ENCODE peak calls at places on chromosomes 13 and 19, in six cellular contexts. One of them, this sample, is unnamed.

GRCh38 chr19:14027856-14028450 is at the start of gene RLN3:
- DNase-seq in upper lobe of right lung: no peak
- DNase-seq in fibroblast of lung: no peak
- DNase-seq in spleen: no peak
- DNase-seq in naive thymus-derived CD4-positive, alpha-beta T cell: no peak
- DNase-seq in hepatocyte: no peak
- DNase-seq in this sample: no peak

GRCh38 chr13:40777166-40777956 is 6.4 kb upstream of the MRPS31 start:
- DNase-seq in upper lobe of right lung: no peak
- DNase-seq in fibroblast of lung: peak
- DNase-seq in spleen: no peak
- DNase-seq in naive thymus-derived CD4-positive, alpha-beta T cell: no peak
- DNase-seq in hepatocyte: peak
- DNase-seq in this sample: peak

GRCh38 chr13:113816925-113817859 is 46.7 kb downstream of the GAS6 start:
- DNase-seq in upper lobe of right lung: peak
- DNase-seq in fibroblast of lung: peak
- DNase-seq in spleen: peak
- DNase-seq in naive thymus-derived CD4-positive, alpha-beta T cell: peak
- DNase-seq in hepatocyte: peak
- DNase-seq in this sample: peak

GRCh38 chr19:35266904-35267817 is 1.6 kb upstream of the USF2 start:
- DNase-seq in upper lobe of right lung: peak
- DNase-seq in fibroblast of lung: peak
- DNase-seq in spleen: peak
- DNase-seq in naive thymus-derived CD4-positive, alpha-beta T cell: no peak
- DNase-seq in hepatocyte: peak
- DNase-seq in this sample: no peak

GRCh38 chr13:30418075-30418715 is 4.1 kb upstream of the UBE2L5 start:
- DNase-seq in upper lobe of right lung: no peak
- DNase-seq in fibroblast of lung: no peak
- DNase-seq in spleen: no peak
- DNase-seq in naive thymus-derived CD4-positive, alpha-beta T cell: no peak
- DNase-seq in hepatocyte: no peak
- DNase-seq in this sample: no peak

GRCh38 chr19:9159891-9160290 is 18.9 kb upstream of the OR7D2 start:
- DNase-seq in upper lobe of right lung: no peak
- DNase-seq in fibroblast of lung: no peak
- DNase-seq in spleen: no peak
- DNase-seq in naive thymus-derived CD4-positive, alpha-beta T cell: no peak
- DNase-seq in hepatocyte: no peak
- DNase-seq in this sample: no peak

GRCh38 chr13:108787709-108788394 is 158.4 kb downstream of the MYO16 start:
- DNase-seq in upper lobe of right lung: no peak
- DNase-seq in fibroblast of lung: no peak
- DNase-seq in spleen: no peak
- DNase-seq in naive thymus-derived CD4-positive, alpha-beta T cell: no peak
- DNase-seq in hepatocyte: no peak
- DNase-seq in this sample: no peak

GRCh38 chr19:46413262-46414031 is at the start of gene CCDC8:
- DNase-seq in upper lobe of right lung: peak
- DNase-seq in fibroblast of lung: peak
- DNase-seq in spleen: no peak
- DNase-seq in naive thymus-derived CD4-positive, alpha-beta T cell: no peak
- DNase-seq in hepatocyte: peak
- DNase-seq in this sample: peak

GRCh38 chr13:74795526-74795925 is 661.3 kb upstream of the KLF12 start:
- DNase-seq in upper lobe of right lung: no peak
- DNase-seq in fibroblast of lung: no peak
- DNase-seq in spleen: no peak
- DNase-seq in naive thymus-derived CD4-positive, alpha-beta T cell: no peak
- DNase-seq in hepatocyte: no peak
- DNase-seq in this sample: no peak

GRCh38 chr13:102392810-102393209 is 9.0 kb downstream of the FGF14 start:
- DNase-seq in upper lobe of right lung: no peak
- DNase-seq in fibroblast of lung: no peak
- DNase-seq in spleen: no peak
- DNase-seq in naive thymus-derived CD4-positive, alpha-beta T cell: no peak
- DNase-seq in hepatocyte: no peak
- DNase-seq in this sample: no peak

GRCh38 chr13:43229506-43229905 is 206.1 kb downstream of the DNAJC15 start:
- DNase-seq in upper lobe of right lung: no peak
- DNase-seq in fibroblast of lung: peak
- DNase-seq in spleen: no peak
- DNase-seq in naive thymus-derived CD4-positive, alpha-beta T cell: no peak
- DNase-seq in hepatocyte: no peak
- DNase-seq in this sample: peak

GRCh38 chr19:9961103-9961502 is 24.8 kb upstream of the OLFM2 start:
- DNase-seq in upper lobe of right lung: no peak
- DNase-seq in fibroblast of lung: no peak
- DNase-seq in spleen: no peak
- DNase-seq in naive thymus-derived CD4-positive, alpha-beta T cell: no peak
- DNase-seq in hepatocyte: no peak
- DNase-seq in this sample: no peak

GRCh38 chr19:35320285-35320706 is 8.7 kb upstream of the CD22 start:
- DNase-seq in upper lobe of right lung: no peak
- DNase-seq in fibroblast of lung: no peak
- DNase-seq in spleen: no peak
- DNase-seq in naive thymus-derived CD4-positive, alpha-beta T cell: no peak
- DNase-seq in hepatocyte: no peak
- DNase-seq in this sample: no peak

GRCh38 chr13:23674795-23675640 is 104.8 kb downstream of the TNFRSF19 start:
- DNase-seq in upper lobe of right lung: no peak
- DNase-seq in fibroblast of lung: peak
- DNase-seq in spleen: no peak
- DNase-seq in naive thymus-derived CD4-positive, alpha-beta T cell: no peak
- DNase-seq in hepatocyte: peak
- DNase-seq in this sample: peak

GRCh38 chr19:35479278-35479677 is 11.0 kb downstream of the KRTDAP start:
- DNase-seq in upper lobe of right lung: no peak
- DNase-seq in fibroblast of lung: no peak
- DNase-seq in spleen: peak
- DNase-seq in naive thymus-derived CD4-positive, alpha-beta T cell: no peak
- DNase-seq in hepatocyte: no peak
- DNase-seq in this sample: no peak

GRCh38 chr13:56457535-56458200 is 683.0 kb upstream of the PRR20A start:
- DNase-seq in upper lobe of right lung: no peak
- DNase-seq in fibroblast of lung: no peak
- DNase-seq in spleen: no peak
- DNase-seq in naive thymus-derived CD4-positive, alpha-beta T cell: no peak
- DNase-seq in hepatocyte: no peak
- DNase-seq in this sample: no peak

GRCh38 chr19:1496714-1497577 is 6.0 kb downstream of the REEP6 start:
- DNase-seq in upper lobe of right lung: no peak
- DNase-seq in fibroblast of lung: no peak
- DNase-seq in spleen: no peak
- DNase-seq in naive thymus-derived CD4-positive, alpha-beta T cell: no peak
- DNase-seq in hepatocyte: no peak
- DNase-seq in this sample: no peak

GRCh38 chr19:6100284-6100915 is 9.9 kb downstream of the RFX2 start:
- DNase-seq in upper lobe of right lung: peak
- DNase-seq in fibroblast of lung: no peak
- DNase-seq in spleen: peak
- DNase-seq in naive thymus-derived CD4-positive, alpha-beta T cell: peak
- DNase-seq in hepatocyte: no peak
- DNase-seq in this sample: no peak

GRCh38 chr19:9406798-9407352 is 28.5 kb downstream of the ZNF266 start:
- DNase-seq in upper lobe of right lung: peak
- DNase-seq in fibroblast of lung: peak
- DNase-seq in spleen: peak
- DNase-seq in naive thymus-derived CD4-positive, alpha-beta T cell: peak
- DNase-seq in hepatocyte: no peak
- DNase-seq in this sample: peak

GRCh38 chr19:19613456-19613855 is 5.0 kb downstream of the PBX4 start:
- DNase-seq in upper lobe of right lung: no peak
- DNase-seq in fibroblast of lung: no peak
- DNase-seq in spleen: no peak
- DNase-seq in naive thymus-derived CD4-positive, alpha-beta T cell: no peak
- DNase-seq in hepatocyte: no peak
- DNase-seq in this sample: no peak

GRCh38 chr19:5943623-5944022 is 29.6 kb downstream of the CAPS start:
- DNase-seq in upper lobe of right lung: no peak
- DNase-seq in fibroblast of lung: peak
- DNase-seq in spleen: no peak
- DNase-seq in naive thymus-derived CD4-positive, alpha-beta T cell: no peak
- DNase-seq in hepatocyte: peak
- DNase-seq in this sample: peak

GRCh38 chr19:12117203-12117970 is 22.8 kb downstream of the ZNF20 start:
- DNase-seq in upper lobe of right lung: no peak
- DNase-seq in fibroblast of lung: no peak
- DNase-seq in spleen: no peak
- DNase-seq in naive thymus-derived CD4-positive, alpha-beta T cell: no peak
- DNase-seq in hepatocyte: no peak
- DNase-seq in this sample: no peak

GRCh38 chr19:5880604-5881078 is 10.3 kb upstream of the FUT5 start:
- DNase-seq in upper lobe of right lung: peak
- DNase-seq in fibroblast of lung: peak
- DNase-seq in spleen: no peak
- DNase-seq in naive thymus-derived CD4-positive, alpha-beta T cell: no peak
- DNase-seq in hepatocyte: peak
- DNase-seq in this sample: peak

GRCh38 chr19:5345895-5346386 is 5.3 kb upstream of the PTPRS start:
- DNase-seq in upper lobe of right lung: no peak
- DNase-seq in fibroblast of lung: peak
- DNase-seq in spleen: peak
- DNase-seq in naive thymus-derived CD4-positive, alpha-beta T cell: no peak
- DNase-seq in hepatocyte: no peak
- DNase-seq in this sample: peak

GRCh38 chr13:53411443-53411842 is 382.8 kb downstream of the OLFM4 start:
- DNase-seq in upper lobe of right lung: no peak
- DNase-seq in fibroblast of lung: no peak
- DNase-seq in spleen: no peak
- DNase-seq in naive thymus-derived CD4-positive, alpha-beta T cell: no peak
- DNase-seq in hepatocyte: no peak
- DNase-seq in this sample: no peak

DNA sequence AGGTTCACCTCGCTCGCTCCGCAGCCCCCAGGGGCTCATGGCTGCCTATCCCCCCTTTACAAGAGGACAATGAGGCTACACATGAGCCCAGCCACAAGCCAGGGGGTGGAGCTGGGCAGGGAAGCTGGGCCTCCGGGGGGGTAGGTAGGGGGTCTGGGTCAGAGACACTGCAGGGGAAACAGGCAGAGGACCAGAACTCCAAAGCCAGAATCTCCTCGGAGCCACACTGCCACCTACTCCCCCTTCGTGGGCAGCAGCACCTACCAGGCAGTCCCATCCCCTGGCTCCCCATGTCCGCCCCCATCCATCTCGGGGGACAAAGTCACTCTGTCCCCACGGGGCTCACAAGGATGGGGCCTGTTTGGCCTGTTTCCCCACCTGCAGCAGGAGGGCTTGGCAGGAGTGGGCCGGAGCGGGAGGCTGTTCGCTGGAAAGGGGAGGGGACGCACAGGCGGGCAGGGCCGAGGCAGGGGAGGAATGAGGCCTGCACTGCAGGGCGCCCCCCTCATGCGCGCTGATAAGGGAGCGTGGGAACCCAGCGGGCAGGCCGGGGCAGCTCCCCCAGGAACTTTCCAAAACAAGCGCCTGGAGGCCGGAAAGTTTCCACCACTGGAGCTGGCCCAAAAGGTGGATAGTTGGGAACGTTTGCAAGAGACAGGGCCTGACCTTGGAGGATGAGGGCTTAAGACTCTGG is 545 bp upstream of the ISYNA1 start:
- DNase-seq in upper lobe of right lung: no peak
- DNase-seq in fibroblast of lung: no peak
- DNase-seq in spleen: peak
- DNase-seq in naive thymus-derived CD4-positive, alpha-beta T cell: no peak
- DNase-seq in hepatocyte: peak
- DNase-seq in this sample: peak
- H3K4me3 ChIP-seq in upper lobe of right lung: peak
- H3K4me3 ChIP-seq in fibroblast of lung: no peak
- H3K4me3 ChIP-seq in spleen: peak
- H3K4me3 ChIP-seq in naive thymus-derived CD4-positive, alpha-beta T cell: no peak
- H3K4me3 ChIP-seq in hepatocyte: peak
- H3K4me3 ChIP-seq in this sample: peak

DNA sequence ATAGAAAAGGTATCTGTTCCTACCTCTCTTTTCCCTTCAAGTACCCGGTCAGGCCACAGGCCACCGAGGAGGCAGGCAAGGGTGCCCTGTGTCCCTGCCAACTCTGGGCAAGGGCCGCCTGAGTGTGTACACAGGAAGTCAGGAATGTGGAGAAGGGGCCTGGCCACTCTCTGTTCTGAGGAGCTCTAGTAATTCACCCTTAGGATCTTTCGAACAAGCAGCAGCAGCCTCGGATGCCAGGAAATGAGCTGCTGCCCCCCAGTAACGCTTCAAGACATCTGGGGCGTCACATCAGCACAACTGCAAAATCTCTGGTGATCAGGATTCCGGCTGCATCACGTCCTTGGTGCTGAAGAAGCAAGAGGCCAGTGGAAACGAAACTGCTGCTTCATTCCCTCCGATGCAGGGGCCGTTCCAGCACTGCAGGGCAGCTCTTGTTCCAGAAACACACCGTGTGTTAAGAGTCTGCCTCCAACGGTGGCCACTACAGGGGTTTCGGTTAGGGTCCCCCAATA is 2.0 kb downstream of the RAB20 start:
- DNase-seq in upper lobe of right lung: peak
- DNase-seq in fibroblast of lung: peak
- DNase-seq in spleen: peak
- DNase-seq in naive thymus-derived CD4-positive, alpha-beta T cell: no peak
- DNase-seq in hepatocyte: peak
- DNase-seq in this sample: peak
- H3K4me3 ChIP-seq in upper lobe of right lung: peak
- H3K4me3 ChIP-seq in fibroblast of lung: peak
- H3K4me3 ChIP-seq in spleen: peak
- H3K4me3 ChIP-seq in naive thymus-derived CD4-positive, alpha-beta T cell: no peak
- H3K4me3 ChIP-seq in hepatocyte: peak
- H3K4me3 ChIP-seq in this sample: peak

GRCh38 chr19:3608750-3609322 is 2.2 kb upstream of the TBXA2R start:
- DNase-seq in upper lobe of right lung: no peak
- DNase-seq in fibroblast of lung: no peak
- DNase-seq in spleen: no peak
- DNase-seq in naive thymus-derived CD4-positive, alpha-beta T cell: no peak
- DNase-seq in hepatocyte: no peak
- DNase-seq in this sample: no peak

GRCh38 chr19:3607398-3608078 is 863 bp upstream of the TBXA2R start:
- DNase-seq in upper lobe of right lung: no peak
- DNase-seq in fibroblast of lung: no peak
- DNase-seq in spleen: peak
- DNase-seq in naive thymus-derived CD4-positive, alpha-beta T cell: no peak
- DNase-seq in hepatocyte: no peak
- DNase-seq in this sample: peak

GRCh38 chr19:3609779-3610719 is 3.4 kb upstream of the TBXA2R start:
- DNase-seq in upper lobe of right lung: no peak
- DNase-seq in fibroblast of lung: no peak
- DNase-seq in spleen: no peak
- DNase-seq in naive thymus-derived CD4-positive, alpha-beta T cell: no peak
- DNase-seq in hepatocyte: no peak
- DNase-seq in this sample: no peak

GRCh38 chr19:3606690-3607289 is at the start of gene TBXA2R:
- DNase-seq in upper lobe of right lung: peak
- DNase-seq in fibroblast of lung: peak
- DNase-seq in spleen: peak
- DNase-seq in naive thymus-derived CD4-positive, alpha-beta T cell: no peak
- DNase-seq in hepatocyte: peak
- DNase-seq in this sample: peak

GRCh38 chr19:3608079-3608641 is 1.5 kb upstream of the TBXA2R start:
- DNase-seq in upper lobe of right lung: no peak
- DNase-seq in fibroblast of lung: no peak
- DNase-seq in spleen: no peak
- DNase-seq in naive thymus-derived CD4-positive, alpha-beta T cell: no peak
- DNase-seq in hepatocyte: no peak
- DNase-seq in this sample: no peak
- H3K4me3 ChIP-seq in upper lobe of right lung: no peak
- H3K4me3 ChIP-seq in fibroblast of lung: no peak
- H3K4me3 ChIP-seq in spleen: no peak
- H3K4me3 ChIP-seq in naive thymus-derived CD4-positive, alpha-beta T cell: no peak
- H3K4me3 ChIP-seq in hepatocyte: no peak
- H3K4me3 ChIP-seq in this sample: peak

GRCh38 chr19:40467007-40467565 is 285 bp downstream of the SPTBN4 start:
- DNase-seq in upper lobe of right lung: peak
- DNase-seq in fibroblast of lung: no peak
- DNase-seq in spleen: peak
- DNase-seq in naive thymus-derived CD4-positive, alpha-beta T cell: no peak
- DNase-seq in hepatocyte: peak
- DNase-seq in this sample: no peak
- H3K4me3 ChIP-seq in upper lobe of right lung: peak
- H3K4me3 ChIP-seq in fibroblast of lung: no peak
- H3K4me3 ChIP-seq in spleen: peak
- H3K4me3 ChIP-seq in naive thymus-derived CD4-positive, alpha-beta T cell: no peak
- H3K4me3 ChIP-seq in hepatocyte: no peak
- H3K4me3 ChIP-seq in this sample: peak

This sample was measured in fibroblast of pulmonary artery.